ENCODE peak calls at places on chromosomes 3 and 15, in four cellular contexts. J, T, O and Q are unnamed samples.
A peak's percentile ranks its signal among the peaks of the same experiment; 100 is the strongest.

GRCh38 chr3:168049366-168049974 is 46.3 kb downstream of the GOLIM4 start:
- DNase-seq in O (no peak), T (no peak), J (no peak), Q (no peak)

GRCh38 chr3:179544981-179545645 is 17.6 kb upstream of the ACTL6A start:
- DNase-seq in J (no peak), T (no peak), O (no peak), Q (no peak)

GRCh38 chr3:126023390-126023789 is 54.4 kb downstream of the ROPN1B start:
- DNase-seq in J (no peak), T (no peak), O (no peak), Q (no peak)

GRCh38 chr15:77738441-77739437 is 106.0 kb upstream of the LINGO1 start:
- DNase-seq in O (no peak), T (no peak), J (peak; percentile 7), Q (no peak)

GRCh38 chr3:77256584-77257488 is 216.9 kb downstream of the ROBO2 start:
- DNase-seq in T (no peak), O (no peak), J (no peak), Q (no peak)

GRCh38 chr3:197286678-197287077 is 11.7 kb downstream of the DLG1 start:
- DNase-seq in O (no peak), T (no peak), J (no peak), Q (no peak)

GRCh38 chr3:142940472-142940871 is 23.0 kb downstream of the PAQR9 start:
- DNase-seq in J (no peak), T (no peak), O (no peak), Q (no peak)

GRCh38 chr3:190538288-190538687 is 24.4 kb downstream of the IL1RAP start:
- DNase-seq in J (no peak), T (no peak), O (no peak), Q (no peak)

GRCh38 chr3:126049289-126050049 is 34.5 kb downstream of the SLC41A3 start:
- DNase-seq in T (no peak), J (no peak), O (no peak), Q (no peak)